ENCODE peak calls at places on chromosomes 6 and 20, in six cellular contexts. One of them, this sample, is unnamed.

GRCh38 chr20:10927936-10928860 is 254.4 kb upstream of the JAG1 start:
- DNase-seq in GM20000: no peak
- DNase-seq in progenitor cell of endocrine pancreas: no peak
- DNase-seq in iPS-NIHi11: no peak
- DNase-seq in NCI-H1417: no peak
- DNase-seq in RKO: no peak
- DNase-seq in this sample: no peak

GRCh38 chr6:4176907-4177306 is 41.5 kb upstream of the ECI2 start:
- DNase-seq in RKO: no peak
- DNase-seq in iPS-NIHi11: no peak
- DNase-seq in NCI-H1417: no peak
- DNase-seq in GM20000: no peak
- DNase-seq in progenitor cell of endocrine pancreas: no peak
- DNase-seq in this sample: no peak

GRCh38 chr6:28953039-28953872 is 29.5 kb upstream of the TRIM27 start:
- DNase-seq in progenitor cell of endocrine pancreas: no peak
- DNase-seq in GM20000: peak; percentile 80
- DNase-seq in RKO: peak; percentile 76
- DNase-seq in NCI-H1417: peak; percentile 80
- DNase-seq in iPS-NIHi11: peak; percentile 50
- DNase-seq in this sample: peak; percentile 37

GRCh38 chr6:16206595-16207037 is 31.8 kb upstream of the GMPR start:
- DNase-seq in NCI-H1417: peak; percentile 77
- DNase-seq in GM20000: peak; percentile 78
- DNase-seq in progenitor cell of endocrine pancreas: peak; percentile 23
- DNase-seq in RKO: peak; percentile 91
- DNase-seq in iPS-NIHi11: peak; percentile 79
- DNase-seq in this sample: peak; percentile 69

GRCh38 chr6:13372688-13373487 is 44.6 kb upstream of the TBC1D7 start:
- DNase-seq in iPS-NIHi11: no peak
- DNase-seq in NCI-H1417: no peak
- DNase-seq in progenitor cell of endocrine pancreas: no peak
- DNase-seq in RKO: no peak
- DNase-seq in GM20000: no peak
- DNase-seq in this sample: no peak

GRCh38 chr20:51220293-51220706 is 197.4 kb upstream of the KCNG1 start:
- DNase-seq in GM20000: peak; percentile 60
- DNase-seq in NCI-H1417: no peak
- DNase-seq in RKO: peak; percentile 31
- DNase-seq in progenitor cell of endocrine pancreas: peak; percentile 16
- DNase-seq in iPS-NIHi11: peak; percentile 87
- DNase-seq in this sample: peak; percentile 72

GRCh38 chr20:46214831-46215488 is 93.3 kb downstream of the CDH22 start:
- DNase-seq in NCI-H1417: peak; percentile 67
- DNase-seq in GM20000: no peak
- DNase-seq in progenitor cell of endocrine pancreas: no peak
- DNase-seq in RKO: peak; percentile 54
- DNase-seq in iPS-NIHi11: no peak
- DNase-seq in this sample: no peak

GRCh38 chr6:90469906-90470305 is 117.0 kb downstream of the MAP3K7 start:
- DNase-seq in iPS-NIHi11: no peak
- DNase-seq in GM20000: no peak
- DNase-seq in NCI-H1417: no peak
- DNase-seq in RKO: no peak
- DNase-seq in progenitor cell of endocrine pancreas: no peak
- DNase-seq in this sample: no peak

GRCh38 chr20:57323034-57323433 is 6.6 kb upstream of the SPO11 start:
- DNase-seq in progenitor cell of endocrine pancreas: no peak
- DNase-seq in GM20000: no peak
- DNase-seq in NCI-H1417: no peak
- DNase-seq in iPS-NIHi11: peak; percentile 69
- DNase-seq in RKO: no peak
- DNase-seq in this sample: no peak

GRCh38 chr6:72363844-72364740 is 257.8 kb upstream of the KCNQ5 start:
- DNase-seq in iPS-NIHi11: peak; percentile 13
- DNase-seq in RKO: peak; percentile 71
- DNase-seq in GM20000: no peak
- DNase-seq in progenitor cell of endocrine pancreas: no peak
- DNase-seq in NCI-H1417: no peak
- DNase-seq in this sample: no peak

GRCh38 chr20:59120919-59121318 is 42.7 kb upstream of the ZNF831 start:
- DNase-seq in progenitor cell of endocrine pancreas: no peak
- DNase-seq in NCI-H1417: no peak
- DNase-seq in RKO: no peak
- DNase-seq in GM20000: no peak
- DNase-seq in iPS-NIHi11: no peak
- DNase-seq in this sample: peak; percentile 60

GRCh38 chr6:32982084-32982701 is 13.8 kb downstream of the BRD2 start:
- DNase-seq in GM20000: no peak
- DNase-seq in RKO: peak; percentile 22
- DNase-seq in progenitor cell of endocrine pancreas: no peak
- DNase-seq in iPS-NIHi11: no peak
- DNase-seq in NCI-H1417: peak; percentile 81
- DNase-seq in this sample: no peak

GRCh38 chr6:135282425-135282824 is 101.3 kb downstream of the MYB start:
- DNase-seq in iPS-NIHi11: no peak
- DNase-seq in RKO: no peak
- DNase-seq in progenitor cell of endocrine pancreas: no peak
- DNase-seq in GM20000: no peak
- DNase-seq in NCI-H1417: no peak
- DNase-seq in this sample: no peak

GRCh38 chr6:167472876-167473275 is 148.0 kb downstream of the TTLL2 start:
- DNase-seq in RKO: no peak
- DNase-seq in iPS-NIHi11: no peak
- DNase-seq in NCI-H1417: no peak
- DNase-seq in progenitor cell of endocrine pancreas: no peak
- DNase-seq in GM20000: no peak
- DNase-seq in this sample: no peak

GRCh38 chr6:70133246-70133645 is 169.6 kb downstream of the COL9A1 start:
- DNase-seq in RKO: no peak
- DNase-seq in GM20000: no peak
- DNase-seq in progenitor cell of endocrine pancreas: no peak
- DNase-seq in iPS-NIHi11: no peak
- DNase-seq in NCI-H1417: no peak
- DNase-seq in this sample: no peak

GRCh38 chr6:150600003-150600301 is 267 bp downstream of the PLEKHG1 start:
- DNase-seq in progenitor cell of endocrine pancreas: no peak
- DNase-seq in NCI-H1417: no peak
- DNase-seq in iPS-NIHi11: no peak
- DNase-seq in GM20000: no peak
- DNase-seq in RKO: no peak
- DNase-seq in this sample: no peak

GRCh38 chr6:135871878-135872277 is 20.4 kb downstream of the PDE7B start:
- DNase-seq in iPS-NIHi11: no peak
- DNase-seq in RKO: no peak
- DNase-seq in progenitor cell of endocrine pancreas: no peak
- DNase-seq in GM20000: no peak
- DNase-seq in NCI-H1417: no peak
- DNase-seq in this sample: no peak

GRCh38 chr20:62381202-62381797 is 5.6 kb upstream of the RPS21 start:
- DNase-seq in iPS-NIHi11: no peak
- DNase-seq in progenitor cell of endocrine pancreas: no peak
- DNase-seq in RKO: no peak
- DNase-seq in GM20000: no peak
- DNase-seq in NCI-H1417: no peak
- DNase-seq in this sample: no peak

GRCh38 chr20:21234816-21235215 is 68.3 kb upstream of the XRN2 start:
- DNase-seq in GM20000: no peak
- DNase-seq in iPS-NIHi11: no peak
- DNase-seq in NCI-H1417: peak; percentile 87
- DNase-seq in RKO: no peak
- DNase-seq in progenitor cell of endocrine pancreas: no peak
- DNase-seq in this sample: no peak

GRCh38 chr6:167350322-167350721 is 25.4 kb downstream of the TTLL2 start:
- DNase-seq in NCI-H1417: peak; percentile 76
- DNase-seq in progenitor cell of endocrine pancreas: no peak
- DNase-seq in GM20000: no peak
- DNase-seq in RKO: no peak
- DNase-seq in iPS-NIHi11: no peak
- DNase-seq in this sample: no peak

GRCh38 chr6:36722365-36722764 is 24.7 kb downstream of the RAB44 start:
- DNase-seq in NCI-H1417: no peak
- DNase-seq in iPS-NIHi11: no peak
- DNase-seq in progenitor cell of endocrine pancreas: no peak
- DNase-seq in RKO: no peak
- DNase-seq in GM20000: no peak
- DNase-seq in this sample: no peak

GRCh38 chr20:51369503-51369902 is 173.0 kb downstream of the NFATC2 start:
- DNase-seq in RKO: no peak
- DNase-seq in GM20000: no peak
- DNase-seq in iPS-NIHi11: no peak
- DNase-seq in NCI-H1417: no peak
- DNase-seq in progenitor cell of endocrine pancreas: no peak
- DNase-seq in this sample: no peak

GRCh38 chr6:69580696-69581095 is 216.1 kb downstream of the LMBRD1 start:
- DNase-seq in GM20000: no peak
- DNase-seq in RKO: no peak
- DNase-seq in iPS-NIHi11: no peak
- DNase-seq in progenitor cell of endocrine pancreas: no peak
- DNase-seq in NCI-H1417: no peak
- DNase-seq in this sample: no peak

GRCh38 chr20:41145821-41146620 is 8.7 kb downstream of the PLCG1 start:
- DNase-seq in NCI-H1417: peak; percentile 22
- DNase-seq in progenitor cell of endocrine pancreas: no peak
- DNase-seq in RKO: no peak
- DNase-seq in GM20000: no peak
- DNase-seq in iPS-NIHi11: no peak
- DNase-seq in this sample: no peak

GRCh38 chr6:118771253-118771652 is 119.9 kb upstream of the CEP85L start:
- DNase-seq in GM20000: no peak
- DNase-seq in NCI-H1417: no peak
- DNase-seq in iPS-NIHi11: no peak
- DNase-seq in progenitor cell of endocrine pancreas: no peak
- DNase-seq in RKO: no peak
- DNase-seq in this sample: no peak

GRCh38 chr6:72446427-72446826 is 175.4 kb upstream of the KCNQ5 start:
- DNase-seq in progenitor cell of endocrine pancreas: no peak
- DNase-seq in RKO: peak; percentile 5
- DNase-seq in iPS-NIHi11: peak; percentile 18
- DNase-seq in NCI-H1417: no peak
- DNase-seq in GM20000: no peak
- DNase-seq in this sample: no peak

GRCh38 chr20:53711333-53712211 is 117.9 kb upstream of the ZNF217 start:
- DNase-seq in RKO: no peak
- DNase-seq in GM20000: no peak
- DNase-seq in progenitor cell of endocrine pancreas: no peak
- DNase-seq in iPS-NIHi11: no peak
- DNase-seq in NCI-H1417: no peak
- DNase-seq in this sample: no peak

GRCh38 chr6:90315354-90315960 is 18.8 kb upstream of the BACH2 start:
- DNase-seq in GM20000: no peak
- DNase-seq in NCI-H1417: no peak
- DNase-seq in iPS-NIHi11: no peak
- DNase-seq in RKO: no peak
- DNase-seq in progenitor cell of endocrine pancreas: no peak
- DNase-seq in this sample: peak; percentile 72

GRCh38 chr6:35396991-35397390 is 54.6 kb downstream of the PPARD start:
- DNase-seq in NCI-H1417: no peak
- DNase-seq in iPS-NIHi11: no peak
- DNase-seq in progenitor cell of endocrine pancreas: no peak
- DNase-seq in GM20000: no peak
- DNase-seq in RKO: no peak
- DNase-seq in this sample: no peak

GRCh38 chr20:36856196-36856595 is 19.7 kb upstream of the TLDC2 start:
- DNase-seq in RKO: no peak
- DNase-seq in GM20000: no peak
- DNase-seq in NCI-H1417: no peak
- DNase-seq in progenitor cell of endocrine pancreas: no peak
- DNase-seq in iPS-NIHi11: no peak
- DNase-seq in this sample: no peak

GRCh38 chr6:2940010-2940850 is 31.1 kb downstream of the SERPINB6 start:
- DNase-seq in iPS-NIHi11: no peak
- DNase-seq in GM20000: peak; percentile 90
- DNase-seq in RKO: no peak
- DNase-seq in progenitor cell of endocrine pancreas: no peak
- DNase-seq in NCI-H1417: no peak
- DNase-seq in this sample: peak; percentile 52

GRCh38 chr6:35049885-35050284 is 91.3 kb downstream of the TCP11 start:
- DNase-seq in progenitor cell of endocrine pancreas: no peak
- DNase-seq in NCI-H1417: peak; percentile 62
- DNase-seq in GM20000: no peak
- DNase-seq in iPS-NIHi11: no peak
- DNase-seq in RKO: no peak
- DNase-seq in this sample: no peak

This sample was measured in germinal center.